ENCODE peak calls at places on chromosomes 11 and 22, in five cellular contexts. A, I, P, F and M are unnamed samples.

GRCh38 chr11:88354909-88355308 is 17.4 kb upstream of the CTSC start:
- DNase-seq in A (no peak), I (no peak), P (no peak), F (peak), M (no peak)

GRCh38 chr11:70891844-70892380 is 360.5 kb downstream of the SHANK2 start:
- DNase-seq in A (no peak), I (no peak), P (no peak), F (no peak), M (no peak)

GRCh38 chr22:19705181-19705934 is 8.9 kb upstream of the SEPTIN5 start:
- DNase-seq in A (no peak), I (peak), P (no peak), F (no peak), M (no peak)

GRCh38 chr11:65782816-65783228 is 2.0 kb upstream of the AP5B1 start:
- DNase-seq in A (peak), I (no peak), P (no peak), F (no peak), M (no peak)

GRCh38 chr11:64384981-64385952 is 26.3 kb downstream of the RPS6KA4 start:
- DNase-seq in A (no peak), I (no peak), P (no peak), F (no peak), M (no peak)

GRCh38 chr11:131809203-131809948 is 439.0 kb downstream of the NTM start:
- DNase-seq in A (no peak), I (no peak), P (no peak), F (no peak), M (no peak)

GRCh38 chr11:130314184-130314748 is 451 bp downstream of the ZBTB44 start:
- DNase-seq in A (peak), I (peak), P (peak), F (no peak), M (peak)

GRCh38 chr11:66861774-66862558 is 5.1 kb downstream of the LRFN4 start:
- DNase-seq in A (no peak), I (no peak), P (no peak), F (no peak), M (no peak)

GRCh38 chr11:75105462-75105925 is 8.8 kb upstream of the OR2AT4 start:
- DNase-seq in A (no peak), I (peak), P (peak), F (no peak), M (no peak)

GRCh38 chr11:120182790-120183491 is 27.9 kb upstream of the OAF start:
- DNase-seq in A (no peak), I (peak), P (peak), F (no peak), M (no peak)

GRCh38 chr22:38317995-38318715 is 922 bp upstream of the CSNK1E start:
- DNase-seq in A (no peak), I (peak), P (peak), F (no peak), M (peak)

GRCh38 chr11:118930152-118930712 is 4.5 kb upstream of the BCL9L start:
- DNase-seq in A (peak), I (peak), P (peak), F (peak), M (peak)

GRCh38 chr11:14645247-14645912 is 1.8 kb downstream of the PDE3B start:
- DNase-seq in A (peak), I (peak), P (peak), F (no peak), M (peak)

GRCh38 chr11:46669606-46670243 is 30.7 kb downstream of the ARHGAP1 start:
- DNase-seq in A (peak), I (peak), P (peak), F (no peak), M (no peak)

GRCh38 chr22:43876866-43877509 is 14.7 kb upstream of the SULT4A1 start:
- DNase-seq in A (no peak), I (no peak), P (no peak), F (no peak), M (no peak)

GRCh38 chr11:116696381-116696941 is 76.3 kb downstream of the BUD13 start:
- DNase-seq in A (peak), I (no peak), P (no peak), F (no peak), M (no peak)

GRCh38 chr22:27576815-27577564 is 224.6 kb downstream of the MN1 start:
- DNase-seq in A (no peak), I (no peak), P (no peak), F (no peak), M (peak)

GRCh38 chr11:102924851-102925380 is 30.6 kb downstream of the MMP13 start:
- DNase-seq in A (no peak), I (no peak), P (no peak), F (no peak), M (no peak)

GRCh38 chr11:117381988-117382387 is 54.3 kb downstream of the CEP164 start:
- DNase-seq in A (no peak), I (no peak), P (no peak), F (no peak), M (no peak)

GRCh38 chr11:73085189-73085875 is 56.8 kb downstream of the FCHSD2 start:
- DNase-seq in A (no peak), I (no peak), P (peak), F (no peak), M (peak)

GRCh38 chr11:34531663-34532062 is 18.1 kb upstream of the ELF5 start:
- DNase-seq in A (no peak), I (no peak), P (no peak), F (no peak), M (no peak)

GRCh38 chr22:23565288-23565941 is 14.7 kb downstream of the IGLL1 start:
- DNase-seq in A (peak), I (peak), P (no peak), F (no peak), M (no peak)

GRCh38 chr11:64290894-64291745 is at the start of gene KCNK4:
- DNase-seq in A (peak), I (no peak), P (no peak), F (no peak), M (no peak)

GRCh38 chr11:7170431-7170830 is 81.3 kb upstream of the SYT9 start:
- DNase-seq in A (no peak), I (no peak), P (no peak), F (no peak), M (no peak)

GRCh38 chr11:62233730-62234129 is 8.3 kb upstream of the SCGB1D2 start:
- DNase-seq in A (no peak), I (no peak), P (no peak), F (no peak), M (no peak)

GRCh38 chr11:28400236-28401100 is 292.3 kb downstream of the METTL15 start:
- DNase-seq in A (no peak), I (no peak), P (peak), F (no peak), M (peak)

GRCh38 chr11:74677131-74677530 is 54.1 kb downstream of the CHRDL2 start:
- DNase-seq in A (no peak), I (no peak), P (no peak), F (no peak), M (no peak)

GRCh38 chr11:46808804-46809431 is 37.2 kb downstream of the CKAP5 start:
- DNase-seq in A (peak), I (peak), P (peak), F (no peak), M (peak)

GRCh38 chr11:33920838-33921613 is 29.1 kb upstream of the LMO2 start:
- DNase-seq in A (no peak), I (no peak), P (no peak), F (peak), M (no peak)

GRCh38 chr22:20809538-20810185 is 35.7 kb downstream of the SERPIND1 start:
- DNase-seq in A (no peak), I (no peak), P (no peak), F (no peak), M (no peak)

GRCh38 chr11:17400048-17400775 is 11.8 kb upstream of the KCNJ11 start:
- DNase-seq in A (no peak), I (no peak), P (no peak), F (no peak), M (no peak)
- H3K4me3 ChIP-seq in A (no peak), I (no peak), P (no peak), F (peak), M (no peak)

GRCh38 chr22:45441158-45441557 is 27.7 kb downstream of the RIBC2 start:
- DNase-seq in A (peak), I (peak), P (peak), F (no peak), M (peak)
- TF ChIP-seq MXI1 in A (no peak), I (no peak), P (no peak), F (no peak), M (peak)

GRCh38 chr22:17371446-17371845 is 2.2 kb downstream of the CECR2 start:
- DNase-seq in A (no peak), I (no peak), P (no peak), F (no peak), M (no peak)
- H3K4me3 ChIP-seq in A (no peak), I (no peak), P (no peak), F (no peak), M (no peak)

GRCh38 chr22:50483556-50483955 is 2.2 kb downstream of the ADM2 start:
- DNase-seq in A (no peak), I (no peak), P (no peak), F (no peak), M (no peak)

GRCh38 chr22:50483977-50484853 is 2.4 kb upstream of the MIOX start:
- DNase-seq in A (no peak), I (no peak), P (no peak), F (no peak), M (no peak)

GRCh38 chr22:50486561-50487289 is at the start of gene MIOX:
- DNase-seq in A (no peak), I (peak), P (no peak), F (no peak), M (no peak)

GRCh38 chr22:50487290-50488005 is 789 bp downstream of the MIOX start:
- DNase-seq in A (no peak), I (no peak), P (no peak), F (no peak), M (no peak)

DNA sequence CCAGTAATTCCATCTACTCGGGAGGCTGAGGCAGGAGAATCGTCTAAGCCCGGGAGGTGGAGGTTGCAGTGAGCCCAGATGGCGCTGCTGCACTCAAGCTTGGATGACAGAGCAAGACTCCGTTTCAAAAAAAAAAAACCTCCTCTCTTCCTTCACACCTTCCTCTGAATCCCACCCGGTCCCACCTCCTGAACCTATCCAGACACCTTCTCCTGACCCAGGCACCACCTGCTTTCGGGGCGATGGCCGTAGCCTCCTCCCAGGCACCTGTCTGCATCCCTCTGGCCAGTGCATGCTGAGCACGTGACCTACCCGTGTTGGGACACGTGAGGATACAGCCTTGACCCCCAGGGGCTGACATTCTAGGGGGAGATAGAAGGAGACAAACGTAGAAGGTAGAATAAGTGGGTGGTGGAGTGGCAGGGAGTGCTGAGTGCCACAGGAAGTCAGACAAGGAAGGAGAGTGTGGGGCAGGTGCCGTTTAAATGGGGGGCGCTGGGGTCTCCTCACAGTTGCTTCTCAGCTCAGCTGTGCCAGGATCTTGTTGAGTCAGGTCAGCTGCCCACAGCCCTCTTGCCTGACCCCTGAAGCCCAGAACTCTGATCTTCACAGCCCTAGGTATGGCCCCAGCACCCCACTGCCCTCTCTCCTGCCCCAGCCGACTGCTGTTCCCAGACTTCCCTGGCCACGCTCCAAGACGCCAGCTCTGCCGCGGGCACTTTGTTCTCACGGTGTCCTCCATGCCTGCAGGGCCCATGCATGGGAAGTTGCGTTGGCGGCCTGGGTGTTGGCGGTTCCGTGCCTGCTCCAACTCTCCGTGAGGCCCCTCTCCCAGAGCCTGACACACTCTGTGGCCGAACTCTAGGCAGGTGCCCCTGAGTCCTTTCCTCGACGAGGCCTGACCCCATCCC is 1.2 kb upstream of the MIOX start:
- DNase-seq in A (no peak), I (peak), P (peak), F (no peak), M (no peak)
- TF ChIP-seq MXI1 in A (no peak), I (no peak), P (no peak), F (no peak), M (no peak)

GRCh38 chr22:40533712-40534378 is 102.7 kb downstream of the MRTFA start:
- DNase-seq in A (no peak), I (peak), P (no peak), F (peak), M (peak)
- H3K4me3 ChIP-seq in A (peak), I (no peak), P (no peak), F (peak), M (peak)

GRCh38 chr11:44361883-44362282 is 51.9 kb upstream of the ALX4 start:
- DNase-seq in A (no peak), I (no peak), P (no peak), F (no peak), M (no peak)
- TF ChIP-seq MXI1 in A (no peak), I (no peak), P (no peak), F (no peak), M (no peak)

DNA sequence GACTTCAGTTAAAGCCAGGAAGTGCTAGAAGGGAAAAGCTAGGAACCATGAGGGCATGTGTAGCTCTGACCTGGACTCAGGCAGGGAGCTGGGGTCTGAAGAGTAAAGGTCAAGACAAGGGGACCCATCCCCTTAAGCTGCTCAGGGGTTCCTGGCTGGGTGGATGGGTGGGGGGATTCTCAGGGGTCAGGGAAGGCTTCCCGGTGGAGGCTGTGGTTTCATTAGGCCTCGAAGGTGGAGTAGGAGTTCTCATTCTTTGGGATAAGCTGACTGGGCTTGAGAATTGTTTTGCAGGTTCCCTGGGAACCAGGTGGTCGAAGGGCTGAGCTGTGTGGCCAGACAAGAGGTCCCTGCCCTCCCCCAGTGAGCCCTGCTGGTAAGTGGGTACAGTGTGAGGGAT is 1.2 kb downstream of the PHETA2 start:
- DNase-seq in A (no peak), I (no peak), P (no peak), F (no peak), M (no peak)
- H3K4me3 ChIP-seq in A (no peak), I (no peak), P (no peak), F (no peak), M (peak)

GRCh38 chr11:109123811-109124787 is 297.9 kb upstream of the C11orf87 start:
- DNase-seq in A (no peak), I (no peak), P (no peak), F (no peak), M (peak)
- TF ChIP-seq MXI1 in A (no peak), I (no peak), P (no peak), F (no peak), M (no peak)

DNA sequence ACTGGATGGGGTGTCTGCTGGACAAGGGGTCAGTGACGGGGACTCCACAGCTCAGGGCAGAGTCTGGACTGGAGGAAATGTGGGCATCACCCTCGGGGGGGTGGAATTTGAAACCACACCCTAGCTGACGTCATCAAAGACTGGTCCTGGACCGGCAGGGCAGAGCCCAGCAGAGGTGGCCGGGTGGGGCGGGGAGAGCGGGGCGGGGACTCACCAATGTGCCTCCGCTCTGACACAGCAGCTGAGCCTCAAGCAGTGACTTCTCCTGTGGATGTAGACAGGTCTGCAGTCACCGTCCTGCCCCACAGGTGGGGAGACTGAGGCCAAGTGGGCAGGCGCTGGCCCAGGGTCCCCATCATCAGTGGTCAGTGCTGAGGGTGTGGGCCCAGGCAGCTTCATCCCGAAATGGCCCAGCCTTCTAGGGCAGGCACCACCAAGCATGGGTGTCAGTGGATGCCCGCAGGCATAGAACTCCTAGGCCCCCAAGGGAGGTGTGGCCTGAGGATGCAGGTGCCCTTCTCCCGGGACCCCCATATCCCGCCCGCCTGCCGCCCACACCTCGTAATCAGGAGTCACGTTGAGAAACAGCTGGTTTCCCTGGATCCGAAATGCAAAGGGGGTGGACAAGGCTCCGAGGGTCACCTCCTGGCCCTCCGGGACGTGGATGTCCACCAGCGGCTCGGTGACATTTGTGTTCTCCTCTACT is 603 bp downstream of the CDHR5 start:
- DNase-seq in A (no peak), I (no peak), P (no peak), F (no peak), M (no peak)
- H3K4me3 ChIP-seq in A (no peak), I (no peak), P (peak), F (no peak), M (no peak)